ENCODE peak calls at places on chromosome 18, in eight cellular contexts. One of them, this sample, is unnamed.

GRCh38 chr18:26206488-26206887 is 19.8 kb upstream of the TAF4B start:
- DNase-seq in HCT116: no peak
- DNase-seq in hepatocyte: no peak
- DNase-seq in GM23248: no peak
- DNase-seq in neural progenitor cell: no peak
- DNase-seq in PC-3: no peak
- DNase-seq in MM.1S: no peak
- DNase-seq in GM23338: no peak
- DNase-seq in this sample: no peak

GRCh38 chr18:2325308-2325849 is 245.9 kb downstream of the METTL4 start:
- DNase-seq in HCT116: no peak
- DNase-seq in hepatocyte: peak
- DNase-seq in GM23248: no peak
- DNase-seq in neural progenitor cell: no peak
- DNase-seq in PC-3: no peak
- DNase-seq in MM.1S: peak
- DNase-seq in GM23338: no peak
- DNase-seq in this sample: no peak

GRCh38 chr18:58269931-58270330 is 225.9 kb downstream of the NEDD4L start:
- DNase-seq in HCT116: peak
- DNase-seq in hepatocyte: no peak
- DNase-seq in GM23248: no peak
- DNase-seq in neural progenitor cell: no peak
- DNase-seq in PC-3: peak
- DNase-seq in MM.1S: no peak
- DNase-seq in GM23338: no peak
- DNase-seq in this sample: no peak

GRCh38 chr18:32271649-32272324 is 81.9 kb downstream of the MEP1B start:
- DNase-seq in HCT116: peak
- DNase-seq in hepatocyte: peak
- DNase-seq in GM23248: peak
- DNase-seq in neural progenitor cell: peak
- DNase-seq in PC-3: peak
- DNase-seq in MM.1S: peak
- DNase-seq in GM23338: peak
- DNase-seq in this sample: peak

GRCh38 chr18:75076286-75076685 is 132.7 kb downstream of the PTGR3 start:
- DNase-seq in HCT116: no peak
- DNase-seq in hepatocyte: no peak
- DNase-seq in GM23248: no peak
- DNase-seq in neural progenitor cell: no peak
- DNase-seq in PC-3: no peak
- DNase-seq in MM.1S: no peak
- DNase-seq in GM23338: no peak
- DNase-seq in this sample: no peak

GRCh38 chr18:67862069-67862468 is 345.5 kb upstream of the DSEL start:
- DNase-seq in HCT116: no peak
- DNase-seq in hepatocyte: no peak
- DNase-seq in GM23248: peak
- DNase-seq in neural progenitor cell: no peak
- DNase-seq in PC-3: no peak
- DNase-seq in MM.1S: no peak
- DNase-seq in GM23338: no peak
- DNase-seq in this sample: no peak

GRCh38 chr18:74153793-74154192 is 5.5 kb downstream of the TIMM21 start:
- DNase-seq in HCT116: no peak
- DNase-seq in hepatocyte: no peak
- DNase-seq in GM23248: no peak
- DNase-seq in neural progenitor cell: no peak
- DNase-seq in PC-3: no peak
- DNase-seq in MM.1S: no peak
- DNase-seq in GM23338: no peak
- DNase-seq in this sample: no peak

GRCh38 chr18:57806891-57807280 is 3.8 kb upstream of the ATP8B1 start:
- DNase-seq in HCT116: no peak
- DNase-seq in hepatocyte: no peak
- DNase-seq in GM23248: peak
- DNase-seq in neural progenitor cell: no peak
- DNase-seq in PC-3: peak
- DNase-seq in MM.1S: no peak
- DNase-seq in GM23338: no peak
- DNase-seq in this sample: no peak

GRCh38 chr18:10169064-10169562 is 255.3 kb downstream of the VAPA start:
- DNase-seq in HCT116: no peak
- DNase-seq in hepatocyte: no peak
- DNase-seq in GM23248: peak
- DNase-seq in neural progenitor cell: no peak
- DNase-seq in PC-3: peak
- DNase-seq in MM.1S: no peak
- DNase-seq in GM23338: no peak
- DNase-seq in this sample: no peak

GRCh38 chr18:10085876-10086275 is 172.1 kb downstream of the VAPA start:
- DNase-seq in HCT116: no peak
- DNase-seq in hepatocyte: peak
- DNase-seq in GM23248: no peak
- DNase-seq in neural progenitor cell: no peak
- DNase-seq in PC-3: no peak
- DNase-seq in MM.1S: no peak
- DNase-seq in GM23338: no peak
- DNase-seq in this sample: no peak

GRCh38 chr18:55400590-55401274 is 187.3 kb downstream of the TCF4 start:
- DNase-seq in HCT116: no peak
- DNase-seq in hepatocyte: no peak
- DNase-seq in GM23248: peak
- DNase-seq in neural progenitor cell: no peak
- DNase-seq in PC-3: no peak
- DNase-seq in MM.1S: no peak
- DNase-seq in GM23338: no peak
- DNase-seq in this sample: no peak

GRCh38 chr18:13434854-13435253 is 216.3 kb downstream of the LDLRAD4 start:
- DNase-seq in HCT116: no peak
- DNase-seq in hepatocyte: no peak
- DNase-seq in GM23248: no peak
- DNase-seq in neural progenitor cell: no peak
- DNase-seq in PC-3: no peak
- DNase-seq in MM.1S: no peak
- DNase-seq in GM23338: no peak
- DNase-seq in this sample: no peak

GRCh38 chr18:58256316-58257080 is 212.5 kb downstream of the NEDD4L start:
- DNase-seq in HCT116: no peak
- DNase-seq in hepatocyte: no peak
- DNase-seq in GM23248: no peak
- DNase-seq in neural progenitor cell: no peak
- DNase-seq in PC-3: no peak
- DNase-seq in MM.1S: no peak
- DNase-seq in GM23338: no peak
- DNase-seq in this sample: no peak

GRCh38 chr18:44969214-44969842 is 288.6 kb downstream of the SETBP1 start:
- DNase-seq in HCT116: no peak
- DNase-seq in hepatocyte: no peak
- DNase-seq in GM23248: peak
- DNase-seq in neural progenitor cell: no peak
- DNase-seq in PC-3: no peak
- DNase-seq in MM.1S: no peak
- DNase-seq in GM23338: peak
- DNase-seq in this sample: no peak

GRCh38 chr18:44973282-44973681 is 292.6 kb downstream of the SETBP1 start:
- DNase-seq in HCT116: no peak
- DNase-seq in hepatocyte: no peak
- DNase-seq in GM23248: no peak
- DNase-seq in neural progenitor cell: peak
- DNase-seq in PC-3: no peak
- DNase-seq in MM.1S: peak
- DNase-seq in GM23338: peak
- DNase-seq in this sample: peak

GRCh38 chr18:44979813-44980212 is 299.1 kb downstream of the SETBP1 start:
- DNase-seq in HCT116: no peak
- DNase-seq in hepatocyte: no peak
- DNase-seq in GM23248: no peak
- DNase-seq in neural progenitor cell: no peak
- DNase-seq in PC-3: no peak
- DNase-seq in MM.1S: no peak
- DNase-seq in GM23338: no peak
- DNase-seq in this sample: no peak

GRCh38 chr18:44977856-44978255 is 297.2 kb downstream of the SETBP1 start:
- DNase-seq in HCT116: no peak
- DNase-seq in hepatocyte: no peak
- DNase-seq in GM23248: no peak
- DNase-seq in neural progenitor cell: no peak
- DNase-seq in PC-3: no peak
- DNase-seq in MM.1S: no peak
- DNase-seq in GM23338: no peak
- DNase-seq in this sample: no peak

GRCh38 chr18:44974174-44974573 is 293.5 kb downstream of the SETBP1 start:
- DNase-seq in HCT116: no peak
- DNase-seq in hepatocyte: no peak
- DNase-seq in GM23248: no peak
- DNase-seq in neural progenitor cell: no peak
- DNase-seq in PC-3: no peak
- DNase-seq in MM.1S: no peak
- DNase-seq in GM23338: peak
- DNase-seq in this sample: no peak
- TF ChIP-seq EZH2phosphoT487 in HCT116: no peak
- TF ChIP-seq EZH2phosphoT487 in hepatocyte: no peak
- TF ChIP-seq EZH2phosphoT487 in GM23248: no peak
- TF ChIP-seq EZH2phosphoT487 in neural progenitor cell: no peak
- TF ChIP-seq EZH2phosphoT487 in PC-3: no peak
- TF ChIP-seq EZH2phosphoT487 in MM.1S: no peak
- TF ChIP-seq EZH2phosphoT487 in GM23338: no peak
- TF ChIP-seq EZH2phosphoT487 in this sample: no peak

DNA sequence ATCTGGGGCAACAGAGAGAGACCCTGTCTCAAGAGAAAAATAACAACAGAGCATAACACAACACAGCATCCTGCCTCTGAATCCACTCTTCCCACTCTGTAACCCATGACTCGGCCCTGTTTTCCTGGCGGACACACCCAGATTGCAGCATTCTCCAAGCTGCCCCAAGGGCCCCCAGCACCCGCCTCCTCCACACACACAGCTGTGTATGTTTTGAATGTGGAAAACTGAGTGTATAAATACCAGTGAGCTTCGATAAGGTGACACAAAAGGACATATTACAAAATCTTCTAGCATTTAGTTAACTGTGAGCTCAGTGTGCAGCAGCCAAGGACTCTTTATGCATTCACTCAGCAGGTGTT is 13.0 kb downstream of the IMPA2 start:
- DNase-seq in HCT116: no peak
- DNase-seq in hepatocyte: peak
- DNase-seq in GM23248: peak
- DNase-seq in neural progenitor cell: no peak
- DNase-seq in PC-3: peak
- DNase-seq in MM.1S: no peak
- DNase-seq in GM23338: no peak
- DNase-seq in this sample: no peak
- TF ChIP-seq EZH2phosphoT487 in HCT116: no peak
- TF ChIP-seq EZH2phosphoT487 in hepatocyte: no peak
- TF ChIP-seq EZH2phosphoT487 in GM23248: no peak
- TF ChIP-seq EZH2phosphoT487 in neural progenitor cell: no peak
- TF ChIP-seq EZH2phosphoT487 in PC-3: no peak
- TF ChIP-seq EZH2phosphoT487 in MM.1S: no peak
- TF ChIP-seq EZH2phosphoT487 in GM23338: no peak
- TF ChIP-seq EZH2phosphoT487 in this sample: no peak

GRCh38 chr18:51575171-51575570 is 377.7 kb upstream of the MEX3C start:
- DNase-seq in HCT116: no peak
- DNase-seq in hepatocyte: no peak
- DNase-seq in GM23248: no peak
- DNase-seq in neural progenitor cell: no peak
- DNase-seq in PC-3: no peak
- DNase-seq in MM.1S: no peak
- DNase-seq in GM23338: no peak
- DNase-seq in this sample: no peak
- TF ChIP-seq EZH2phosphoT487 in HCT116: no peak
- TF ChIP-seq EZH2phosphoT487 in hepatocyte: no peak
- TF ChIP-seq EZH2phosphoT487 in GM23248: no peak
- TF ChIP-seq EZH2phosphoT487 in neural progenitor cell: no peak
- TF ChIP-seq EZH2phosphoT487 in PC-3: no peak
- TF ChIP-seq EZH2phosphoT487 in MM.1S: no peak
- TF ChIP-seq EZH2phosphoT487 in GM23338: no peak
- TF ChIP-seq EZH2phosphoT487 in this sample: no peak

DNA sequence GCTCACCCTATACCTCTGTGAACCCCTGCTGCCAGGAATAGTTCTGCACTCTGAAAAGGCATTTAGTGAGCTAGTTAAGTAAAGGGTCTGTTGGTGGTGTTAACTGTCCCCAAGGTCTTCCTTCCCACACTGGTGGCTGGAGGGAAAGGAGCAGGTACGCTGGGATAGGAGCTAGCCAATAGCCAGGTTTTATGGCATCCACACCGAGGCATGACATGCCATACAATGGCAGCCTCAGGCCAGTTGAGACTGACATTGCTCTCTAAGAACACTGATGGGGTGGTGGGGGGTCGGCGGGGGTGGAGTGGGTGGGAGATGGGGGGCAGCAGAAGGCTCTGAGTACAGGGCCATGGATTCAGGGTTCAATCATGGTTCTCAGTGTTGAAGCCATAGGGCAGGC is 135.9 kb downstream of the CTIF start:
- DNase-seq in HCT116: no peak
- DNase-seq in hepatocyte: no peak
- DNase-seq in GM23248: no peak
- DNase-seq in neural progenitor cell: no peak
- DNase-seq in PC-3: no peak
- DNase-seq in MM.1S: no peak
- DNase-seq in GM23338: no peak
- DNase-seq in this sample: no peak
- TF ChIP-seq EZH2phosphoT487 in HCT116: no peak
- TF ChIP-seq EZH2phosphoT487 in hepatocyte: no peak
- TF ChIP-seq EZH2phosphoT487 in GM23248: no peak
- TF ChIP-seq EZH2phosphoT487 in neural progenitor cell: no peak
- TF ChIP-seq EZH2phosphoT487 in PC-3: no peak
- TF ChIP-seq EZH2phosphoT487 in MM.1S: no peak
- TF ChIP-seq EZH2phosphoT487 in GM23338: no peak
- TF ChIP-seq EZH2phosphoT487 in this sample: no peak

GRCh38 chr18:77207540-77207939 is 42.1 kb upstream of the GALR1 start:
- DNase-seq in HCT116: peak
- DNase-seq in hepatocyte: peak
- DNase-seq in GM23248: peak
- DNase-seq in neural progenitor cell: peak
- DNase-seq in PC-3: peak
- DNase-seq in MM.1S: peak
- DNase-seq in GM23338: peak
- DNase-seq in this sample: peak
- TF ChIP-seq EZH2phosphoT487 in HCT116: no peak
- TF ChIP-seq EZH2phosphoT487 in hepatocyte: no peak
- TF ChIP-seq EZH2phosphoT487 in GM23248: no peak
- TF ChIP-seq EZH2phosphoT487 in neural progenitor cell: no peak
- TF ChIP-seq EZH2phosphoT487 in PC-3: no peak
- TF ChIP-seq EZH2phosphoT487 in MM.1S: no peak
- TF ChIP-seq EZH2phosphoT487 in GM23338: no peak
- TF ChIP-seq EZH2phosphoT487 in this sample: no peak

This sample was measured in OCI-LY7.